ENCODE peak calls at places on chromosome 21, in ten cellular contexts. A is activated CD4-positive, alpha-beta T cell treated with anti-CD3 and anti-CD28 coated beads for 48 hours; O is germinal center; S is GM20000; Y is iris pigment epithelial cell; D is GM04503; I is T follicular helper cell; L is CD8-positive, alpha-beta memory T cell; P is NCI-H2029 treated with DMSO at 0.1 percent for 48 hours; B is aorta. J is an unnamed sample.

GRCh38 chr21:44370027-44370735 is 16.8 kb downstream of the TRPM2 start:
- DNase-seq in Y (peak), I (no peak), S (no peak), D (peak), B (peak), P (no peak), O (no peak), A (no peak), L (no peak), J (peak)

GRCh38 chr21:45596704-45597318 is 46.7 kb upstream of the PCBP3 start:
- DNase-seq in A (peak), O (peak), S (peak), Y (peak), B (peak), I (peak), P (no peak), D (no peak), L (peak), J (no peak)

GRCh38 chr21:43603230-43603626 is 56.1 kb downstream of the HSF2BP start:
- DNase-seq in Y (no peak), S (no peak), L (no peak), A (no peak), P (peak), O (no peak), I (no peak), D (no peak), B (peak), J (no peak)

GRCh38 chr21:42833439-42833815 is 45.9 kb downstream of the WDR4 start:
- DNase-seq in P (peak), O (peak), Y (no peak), D (no peak), L (no peak), B (no peak), I (peak), S (peak), A (peak), J (no peak)

GRCh38 chr21:38266732-38267131 is 9.9 kb downstream of the KCNJ15 start:
- DNase-seq in S (no peak), B (no peak), Y (no peak), L (no peak), O (no peak), D (no peak), A (no peak), I (no peak), P (no peak), J (peak)

GRCh38 chr21:42903817-42904216 is 10.7 kb downstream of the NDUFV3 start:
- DNase-seq in Y (no peak), B (no peak), A (no peak), I (no peak), L (no peak), D (no peak), S (no peak), O (no peak), P (no peak), J (no peak)

GRCh38 chr21:44012474-44013379 is 618 bp downstream of the TRAPPC10 start:
- DNase-seq in A (peak), P (no peak), S (peak), O (peak), I (peak), D (no peak), B (peak), L (peak), Y (peak), J (no peak)

GRCh38 chr21:31514598-31514997 is 144.9 kb upstream of the SOD1 start:
- DNase-seq in Y (no peak), I (no peak), A (no peak), D (no peak), O (no peak), P (no peak), L (no peak), S (no peak), B (no peak), J (no peak)

GRCh38 chr21:25199944-25200343 is 407.3 kb downstream of the MRPL39 start:
- DNase-seq in S (no peak), D (no peak), A (no peak), L (no peak), I (no peak), P (no peak), B (no peak), O (no peak), Y (no peak), J (no peak)

GRCh38 chr21:19463966-19464365 is 1060.4 kb upstream of the TMPRSS15 start:
- DNase-seq in A (no peak), I (no peak), B (no peak), O (no peak), Y (peak), D (no peak), P (no peak), L (no peak), S (no peak), J (no peak)

GRCh38 chr21:33011462-33011861 is 14.3 kb upstream of the OLIG2 start:
- DNase-seq in Y (peak), D (peak), L (no peak), A (no peak), S (no peak), B (no peak), I (no peak), O (no peak), P (no peak), J (peak)

GRCh38 chr21:41808094-41808493 is 41.2 kb upstream of the RIPK4 start:
- DNase-seq in D (no peak), P (no peak), S (no peak), B (no peak), O (no peak), I (no peak), L (no peak), A (no peak), Y (no peak), J (no peak)

GRCh38 chr21:34648739-34649297 is 20.0 kb upstream of the CLIC6 start:
- DNase-seq in D (no peak), O (no peak), L (no peak), I (no peak), B (no peak), S (no peak), P (peak), A (no peak), Y (no peak), J (no peak)

GRCh38 chr21:44542716-44543115 is 2.7 kb upstream of the KRTAP10-1 start:
- DNase-seq in D (no peak), Y (no peak), I (no peak), S (no peak), A (no peak), L (no peak), B (no peak), O (no peak), P (no peak), J (no peak)

GRCh38 chr21:14600569-14601308 is 54.6 kb upstream of the SAMSN1 start:
- DNase-seq in D (no peak), Y (no peak), S (no peak), I (no peak), O (no peak), A (no peak), B (no peak), L (no peak), P (no peak), J (no peak)

GRCh38 chr21:29360799-29361765 is 62.4 kb downstream of the BACH1 start:
- DNase-seq in B (no peak), P (no peak), S (no peak), A (no peak), D (no peak), Y (no peak), L (no peak), I (no peak), O (no peak), J (no peak)

GRCh38 chr21:46264690-46265144 is 20.7 kb downstream of the MCM3AP start:
- DNase-seq in S (no peak), P (no peak), Y (no peak), D (no peak), O (no peak), A (no peak), L (no peak), I (no peak), B (no peak), J (no peak)

GRCh38 chr21:25171438-25171837 is 435.8 kb downstream of the MRPL39 start:
- DNase-seq in S (no peak), P (no peak), O (no peak), D (no peak), I (no peak), A (no peak), B (no peak), Y (peak), L (no peak), J (peak)

GRCh38 chr21:25929859-25930520 is 195.2 kb downstream of the GABPA start:
- DNase-seq in S (no peak), B (no peak), O (no peak), Y (peak), P (no peak), I (no peak), A (no peak), D (no peak), L (no peak), J (no peak)

GRCh38 chr21:45152265-45152746 is 77.9 kb downstream of the ADARB1 start:
- DNase-seq in I (peak), B (peak), O (peak), Y (no peak), D (no peak), P (no peak), L (peak), A (peak), S (peak), J (no peak)

GRCh38 chr21:43370091-43370658 is 56.8 kb downstream of the SIK1 start:
- DNase-seq in D (no peak), A (no peak), P (no peak), I (no peak), S (no peak), Y (no peak), B (no peak), O (no peak), L (no peak), J (no peak)

GRCh38 chr21:46115441-46116188 is 17.7 kb downstream of the COL6A2 start:
- DNase-seq in L (no peak), I (no peak), P (no peak), D (no peak), Y (no peak), A (no peak), B (peak), O (no peak), S (no peak), J (no peak)

GRCh38 chr21:44994581-44995171 is 54.8 kb downstream of the SLX9 start:
- DNase-seq in Y (no peak), A (no peak), I (no peak), O (no peak), B (peak), L (no peak), P (no peak), S (no peak), D (no peak), J (no peak)

GRCh38 chr21:39961251-39961650 is 94.0 kb downstream of the PCP4 start:
- DNase-seq in S (no peak), Y (peak), O (no peak), D (no peak), B (no peak), P (no peak), A (no peak), L (no peak), I (no peak), J (no peak)

GRCh38 chr21:42332557-42332956 is 17.3 kb upstream of the TFF3 start:
- DNase-seq in I (no peak), P (no peak), D (no peak), A (no peak), B (no peak), Y (no peak), L (no peak), S (no peak), O (no peak), J (no peak)

GRCh38 chr21:41571938-41572510 is 64.1 kb upstream of the TMPRSS2 start:
- DNase-seq in Y (no peak), L (no peak), I (no peak), D (no peak), O (no peak), B (no peak), A (no peak), S (no peak), P (no peak), J (no peak)

GRCh38 chr21:44304846-44305245 is 5.0 kb downstream of the PFKL start:
- DNase-seq in I (peak), O (peak), P (no peak), L (no peak), S (peak), A (peak), D (no peak), Y (peak), B (no peak), J (no peak)

GRCh38 chr21:15562748-15563147 is 167.0 kb upstream of the USP25 start:
- DNase-seq in O (no peak), Y (no peak), D (no peak), A (no peak), B (no peak), P (no peak), L (no peak), S (no peak), I (no peak), J (no peak)

GRCh38 chr21:45839274-45839673 is 142.3 kb upstream of the COL6A1 start:
- DNase-seq in Y (peak), L (no peak), B (no peak), P (no peak), S (no peak), I (no peak), D (no peak), O (no peak), A (no peak), J (peak)

GRCh38 chr21:32448803-32449594 is 36.5 kb downstream of the EVA1C start:
- DNase-seq in O (no peak), I (no peak), D (peak), A (no peak), Y (no peak), S (no peak), P (no peak), B (no peak), L (no peak), J (no peak)